ENCODE peak calls at places on chromosomes 4 and X, in nine cellular contexts. B is pancreas; T is heart left ventricle; X is esophagus squamous epithelium; S is esophagus muscularis mucosa; Z is OCI-LY7; L is keratinocyte; R is bronchial epithelial cell; K is CD8-positive, alpha-beta memory T cell. E is an unnamed sample. For H3K36me3, the result is how much of the 10 kb centered on the place peaks cover.

GRCh38 chr4:48228887-48229462 is 40.7 kb downstream of the TEC start:
- DNase-seq in K (no peak), S (no peak), L (no peak), T (no peak), Z (no peak), B (no peak), X (no peak), R (peak), E (no peak)

GRCh38 chrX:46849933-46850332 is 13.1 kb downstream of the RP2 start:
- DNase-seq in L (no peak), S (no peak), B (no peak), X (no peak), R (no peak), Z (no peak), K (no peak), T (no peak), E (peak)

GRCh38 chrX:75784689-75785491 is at the start of gene MAGEE2:
- DNase-seq in L (no peak), Z (no peak), K (no peak), R (no peak), X (no peak), B (peak), T (no peak), S (no peak), E (no peak)

GRCh38 chr4:56184214-56184613 is 203.1 kb downstream of the AASDH start:
- DNase-seq in T (no peak), K (no peak), Z (no peak), L (no peak), R (no peak), X (no peak), S (no peak), B (no peak), E (no peak)

GRCh38 chrX:17635231-17635630 is 102.1 kb upstream of the SCML1 start:
- DNase-seq in L (no peak), S (no peak), R (no peak), T (no peak), Z (no peak), K (no peak), X (no peak), B (peak), E (peak)

GRCh38 chr4:105060628-105061027 is 86.0 kb upstream of the TET2 start:
- DNase-seq in S (no peak), B (no peak), T (no peak), Z (no peak), R (peak), K (no peak), L (no peak), X (no peak), E (no peak)

GRCh38 chr4:41024556-41025491 is 189.5 kb downstream of the APBB2 start:
- DNase-seq in S (no peak), X (no peak), K (no peak), T (no peak), L (no peak), B (no peak), Z (peak), R (peak), E (no peak)

GRCh38 chr4:151940290-151940689 is 179.5 kb upstream of the GATB start:
- DNase-seq in Z (no peak), L (no peak), S (no peak), B (no peak), T (no peak), K (no peak), X (no peak), R (no peak), E (no peak)

GRCh38 chr4:28277931-28278330 is 1417.3 kb downstream of the STIM2 start:
- DNase-seq in L (no peak), K (no peak), Z (no peak), S (no peak), B (no peak), T (no peak), R (peak), X (no peak), E (no peak)

GRCh38 chr4:127304356-127304755 is 328.4 kb upstream of the INTU start:
- DNase-seq in Z (no peak), X (no peak), R (no peak), K (no peak), S (no peak), L (no peak), T (peak), B (no peak), E (no peak)

GRCh38 chrX:43949669-43950068 is 23.5 kb downstream of the NDP start:
- DNase-seq in K (peak), S (no peak), T (no peak), X (no peak), Z (peak), B (peak), L (no peak), R (no peak), E (no peak)

GRCh38 chr4:159042097-159042605 is 60.7 kb upstream of the RAPGEF2 start:
- DNase-seq in T (peak), B (no peak), Z (no peak), R (no peak), L (no peak), K (no peak), X (no peak), S (no peak), E (peak)

GRCh38 chrX:47283015-47283771 is 50.4 kb downstream of the USP11 start:
- DNase-seq in Z (no peak), K (no peak), S (no peak), X (no peak), R (peak), L (no peak), T (peak), B (no peak), E (peak)

GRCh38 chr4:102503831-102504786 is 3.0 kb downstream of the NFKB1 start:
- DNase-seq in K (no peak), L (no peak), T (no peak), X (no peak), Z (peak), S (no peak), B (no peak), R (peak), E (no peak)

GRCh38 chr4:14095881-14096280 is 468.4 kb upstream of the BOD1L1 start:
- DNase-seq in Z (no peak), S (no peak), K (no peak), B (no peak), R (no peak), L (no peak), X (no peak), T (no peak), E (no peak)

GRCh38 chr4:181564616-181565015 is 678.6 kb upstream of the TENM3 start:
- DNase-seq in S (no peak), X (no peak), L (no peak), B (no peak), T (no peak), Z (no peak), K (no peak), R (no peak), E (no peak)

GRCh38 chrX:48492293-48492910 is 16.4 kb upstream of the PORCN start:
- DNase-seq in X (no peak), B (no peak), K (no peak), S (no peak), T (no peak), Z (no peak), L (no peak), R (peak), E (peak)

GRCh38 chr4:140151700-140152014 is 2.3 kb downstream of the MAML3 start:
- DNase-seq in B (peak), R (peak), L (no peak), T (peak), S (peak), Z (peak), K (peak), X (no peak), E (peak)

GRCh38 chr4:87092389-87093141 is 127.9 kb downstream of the KLHL8 start:
- DNase-seq in T (peak), X (no peak), L (peak), B (peak), R (peak), S (no peak), K (no peak), Z (peak), E (peak)

GRCh38 chrX:151543706-151544105 is 19.8 kb upstream of the PASD1 start:
- DNase-seq in B (no peak), X (no peak), K (no peak), R (peak), L (no peak), Z (no peak), T (no peak), S (no peak), E (no peak)

GRCh38 chr4:142434519-142435224 is 411.4 kb downstream of the INPP4B start:
- DNase-seq in K (peak), R (no peak), B (no peak), L (no peak), T (no peak), Z (no peak), X (no peak), S (no peak), E (no peak)

GRCh38 chrX:43962636-43963035 is 10.6 kb downstream of the NDP start:
- DNase-seq in T (no peak), B (no peak), R (no peak), X (no peak), K (no peak), S (no peak), L (no peak), Z (no peak), E (no peak)

GRCh38 chr4:77026322-77026704 is 49.5 kb downstream of the CCNI start:
- DNase-seq in L (no peak), X (no peak), Z (no peak), R (no peak), B (no peak), K (no peak), S (peak), T (no peak), E (no peak)
- H3K36me3 ChIP-seq in L (under half), X (half or more), Z (under half), R (under half), B (under half), K (under half), S (half or more), T (half or more), E (half or more)

DNA sequence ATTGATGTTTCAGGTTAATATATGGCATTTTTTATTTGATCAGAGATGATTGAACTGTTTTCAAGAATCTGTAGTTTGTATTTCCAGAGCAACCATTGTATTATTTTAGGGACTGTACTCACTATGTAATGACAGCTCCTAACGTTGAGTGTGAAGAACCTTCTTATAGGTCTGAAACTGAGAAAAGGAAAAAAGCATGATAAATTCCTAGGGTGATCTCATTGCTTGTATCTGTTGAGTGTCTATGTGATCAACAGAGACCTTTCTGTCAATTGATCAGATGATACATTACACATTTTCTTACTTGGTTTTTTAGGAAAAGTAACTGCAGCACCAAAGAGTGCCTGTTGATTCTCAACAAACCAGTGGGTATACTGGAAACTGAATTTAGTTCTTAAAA is 40.2 kb downstream of the SEC24B start:
- DNase-seq in X (no peak), K (no peak), T (no peak), Z (no peak), R (no peak), L (no peak), S (no peak), B (no peak), E (no peak)
- H3K36me3 ChIP-seq in X (under half), K (under half), T (under half), Z (half or more), R (under half), L (under half), S (under half), B (under half), E (under half)

GRCh38 chr4:4430492-4431195 is 43.7 kb downstream of the NSG1 start:
- DNase-seq in K (peak), X (no peak), S (no peak), L (peak), T (peak), B (no peak), Z (peak), R (peak), E (peak)

GRCh38 chr4:4433941-4434340 is 47.0 kb downstream of the NSG1 start:
- DNase-seq in K (no peak), X (no peak), L (no peak), S (no peak), R (no peak), T (no peak), B (no peak), Z (no peak), E (no peak)

GRCh38 chr4:4428966-4429875 is 42.3 kb downstream of the NSG1 start:
- DNase-seq in S (no peak), Z (no peak), L (no peak), T (peak), K (no peak), B (no peak), X (no peak), R (no peak), E (no peak)

GRCh38 chr4:4436244-4436823 is 49.4 kb downstream of the NSG1 start:
- DNase-seq in S (no peak), L (no peak), X (no peak), Z (no peak), R (no peak), K (no peak), T (no peak), B (no peak), E (no peak)

DNA sequence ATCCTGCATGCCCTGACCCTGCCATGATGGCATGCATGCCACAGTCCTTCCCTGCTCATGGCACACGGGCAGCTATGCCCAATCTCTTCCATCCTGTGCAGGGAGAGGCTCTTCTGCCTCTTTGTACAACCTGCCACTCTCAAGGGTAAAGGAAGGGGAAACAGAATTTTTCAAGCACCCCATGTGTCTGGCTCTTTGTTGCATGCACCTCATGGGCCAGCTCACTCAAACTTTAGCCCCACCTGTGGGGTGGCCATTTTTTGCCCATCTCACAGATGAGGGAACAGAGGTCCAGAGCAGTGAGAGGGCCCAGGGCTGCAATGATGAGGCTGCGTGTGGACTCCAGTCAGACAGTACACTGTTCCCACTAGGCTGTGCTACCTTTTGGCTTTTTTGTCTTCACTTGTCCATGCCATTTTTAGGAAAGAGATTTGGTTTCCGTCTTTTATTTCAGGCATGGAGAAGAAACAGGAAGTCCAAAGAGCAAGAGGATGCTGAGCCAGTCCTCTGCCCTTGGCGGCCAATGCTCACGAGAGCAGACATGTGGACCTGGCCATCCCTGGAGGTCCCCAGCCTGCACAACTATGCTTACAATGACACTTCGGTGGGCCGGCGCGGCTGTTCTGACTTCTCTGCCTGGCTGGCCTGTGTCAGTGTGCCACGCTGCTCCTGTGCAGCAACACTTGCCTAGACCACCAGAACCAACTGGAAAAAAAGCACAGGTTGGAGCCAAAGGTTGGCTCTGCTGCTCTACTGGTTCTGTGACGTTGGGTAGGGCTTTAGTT is 45.6 kb downstream of the NSG1 start:
- DNase-seq in L (no peak), K (no peak), X (no peak), B (no peak), T (peak), R (no peak), Z (no peak), S (no peak), E (no peak)
- H3K36me3 ChIP-seq in L (under half), K (under half), X (half or more), B (under half), T (half or more), R (under half), Z (under half), S (under half), E (under half)

DNA sequence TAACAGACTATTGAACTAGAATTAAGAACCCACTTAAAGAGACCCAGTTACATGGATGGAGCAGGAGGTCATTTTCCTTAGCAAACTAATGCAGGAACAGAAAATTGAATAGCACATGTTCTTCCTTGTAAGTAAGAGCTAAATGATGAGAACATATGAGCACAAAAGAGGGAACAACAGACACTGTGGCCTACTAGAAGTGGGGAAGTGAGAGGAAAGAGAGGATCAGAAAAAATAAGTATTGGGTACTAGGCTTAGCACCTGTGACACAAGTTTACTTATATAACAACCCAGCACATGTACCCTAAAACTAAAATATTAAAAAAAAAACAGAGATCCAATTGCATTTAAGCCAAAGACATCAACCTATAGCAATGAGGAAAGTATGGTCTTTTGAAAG is 26.2 kb downstream of the ARAP2 start:
- DNase-seq in S (no peak), L (no peak), B (no peak), T (no peak), X (no peak), Z (no peak), K (no peak), R (no peak), E (no peak)
- H3K36me3 ChIP-seq in S (under half), L (under half), B (under half), T (under half), X (under half), Z (under half), K (under half), R (under half), E (under half)

GRCh38 chr4:10074076-10074766 is 42.4 kb downstream of the WDR1 start:
- DNase-seq in T (no peak), S (no peak), K (no peak), L (no peak), Z (no peak), R (no peak), B (no peak), X (no peak), E (no peak)

GRCh38 chr4:10077101-10077491 is 39.5 kb downstream of the WDR1 start:
- DNase-seq in K (no peak), L (no peak), B (no peak), R (no peak), S (no peak), X (no peak), Z (no peak), T (no peak), E (no peak)

GRCh38 chr4:10075953-10076391 is 40.6 kb downstream of the WDR1 start:
- DNase-seq in X (no peak), S (no peak), Z (no peak), R (no peak), L (no peak), T (no peak), B (no peak), K (no peak), E (no peak)

GRCh38 chr4:10074767-10075105 is 41.9 kb downstream of the WDR1 start:
- DNase-seq in R (peak), T (no peak), K (no peak), Z (peak), L (no peak), S (no peak), B (no peak), X (no peak), E (peak)

GRCh38 chr4:10075158-10075863 is 41.3 kb downstream of the WDR1 start:
- DNase-seq in L (no peak), B (no peak), X (no peak), S (no peak), R (no peak), K (no peak), T (no peak), Z (no peak), E (no peak)
- H3K36me3 ChIP-seq in L (half or more), B (under half), X (half or more), S (half or more), R (under half), K (half or more), T (half or more), Z (half or more), E (half or more)

DNA sequence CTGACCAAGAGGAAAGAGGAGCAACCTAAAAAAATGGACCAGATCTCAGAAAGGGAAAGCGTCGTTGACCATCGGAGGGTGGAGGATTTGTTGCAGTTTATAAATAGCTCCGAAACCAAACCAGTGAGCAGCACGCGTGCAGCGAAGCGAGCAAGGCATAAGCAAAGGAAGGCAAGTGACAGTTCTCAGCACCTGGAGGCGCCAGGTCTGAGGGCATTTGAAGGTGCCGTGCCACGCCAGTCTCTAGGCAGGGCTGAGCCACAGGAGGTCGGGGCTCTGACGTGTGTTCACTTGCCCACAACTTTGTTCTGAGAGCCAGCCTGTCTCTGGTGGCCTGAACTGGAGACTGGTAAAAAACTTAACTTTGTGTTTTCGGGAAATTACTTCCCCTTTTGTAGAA is 59.7 kb downstream of the TNIP2 start:
- DNase-seq in L (no peak), B (no peak), Z (peak), S (no peak), T (no peak), X (peak), R (peak), K (peak), E (no peak)
- H3K36me3 ChIP-seq in L (half or more), B (under half), Z (half or more), S (half or more), T (half or more), X (half or more), R (under half), K (half or more), E (half or more)

DNA sequence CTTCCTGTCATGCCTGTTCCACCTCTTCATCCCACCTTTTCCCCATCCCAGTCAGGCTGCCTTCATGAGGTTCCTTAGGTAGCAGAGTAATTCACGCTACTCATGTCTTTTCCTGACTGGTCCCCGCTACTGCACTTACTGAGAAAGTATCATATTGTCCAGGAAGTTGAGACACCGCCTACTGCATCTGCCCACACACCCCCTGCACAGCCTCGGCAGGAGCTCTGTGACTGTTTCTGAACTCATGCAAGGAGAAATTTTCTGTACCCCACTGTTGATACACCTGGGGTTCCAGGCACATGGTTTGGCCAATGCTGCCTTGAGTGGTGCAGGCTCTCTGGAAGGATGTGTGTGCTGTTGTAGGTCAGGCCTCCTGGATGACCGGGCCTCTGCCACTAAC is 39.6 kb downstream of the HADH start:
- DNase-seq in S (no peak), X (no peak), B (no peak), L (no peak), K (no peak), R (no peak), Z (peak), T (no peak), E (no peak)
- H3K36me3 ChIP-seq in S (half or more), X (half or more), B (under half), L (under half), K (under half), R (under half), Z (half or more), T (half or more), E (under half)

GRCh38 chr4:118738090-118738489 is 52.9 kb downstream of the METTL14 start:
- DNase-seq in L (no peak), Z (no peak), B (peak), K (no peak), R (no peak), S (no peak), T (no peak), X (no peak), E (no peak)
- H3K36me3 ChIP-seq in L (under half), Z (half or more), B (under half), K (under half), R (under half), S (half or more), T (half or more), X (half or more), E (half or more)

GRCh38 chr4:10069065-10069626 is 47.5 kb downstream of the WDR1 start:
- DNase-seq in B (no peak), X (no peak), R (no peak), S (no peak), L (no peak), K (no peak), T (no peak), Z (no peak), E (no peak)
- H3K36me3 ChIP-seq in B (under half), X (half or more), R (under half), S (half or more), L (under half), K (under half), T (half or more), Z (under half), E (under half)

E was measured in brain microvascular endothelial cell.